ENCODE peak calls at places on chromosome 9, in eight cellular contexts. One of them, this sample, is unnamed.

GRCh38 chr9:18675345-18675744 is 201.4 kb downstream of the ADAMTSL1 start:
- DNase-seq in cerebellum: no peak
- DNase-seq in T-helper 2 cell: no peak
- DNase-seq in stimulated activated CD4-positive, alpha-beta T cell treated with anti-CD3 and anti-CD28 coated beads, Interleukin-15, amount 100 ng/mL, for 24 hours: no peak
- DNase-seq in CD4-positive, alpha-beta T cell: no peak
- DNase-seq in NCI-H510A: no peak
- DNase-seq in activated CD4-positive, alpha-beta T cell treated with anti-CD3 and anti-CD28 coated beads for 4 hours: no peak
- DNase-seq in GM06990: no peak
- DNase-seq in this sample: no peak

GRCh38 chr9:105994970-105995369 is 300.6 kb downstream of the TMEM38B start:
- DNase-seq in cerebellum: no peak
- DNase-seq in T-helper 2 cell: no peak
- DNase-seq in stimulated activated CD4-positive, alpha-beta T cell treated with anti-CD3 and anti-CD28 coated beads, Interleukin-15, amount 100 ng/mL, for 24 hours: no peak
- DNase-seq in CD4-positive, alpha-beta T cell: no peak
- DNase-seq in NCI-H510A: peak; percentile 6
- DNase-seq in activated CD4-positive, alpha-beta T cell treated with anti-CD3 and anti-CD28 coated beads for 4 hours: no peak
- DNase-seq in GM06990: no peak
- DNase-seq in this sample: peak; percentile 40

GRCh38 chr9:20197976-20198685 is 409.3 kb upstream of the SLC24A2 start:
- DNase-seq in cerebellum: no peak
- DNase-seq in T-helper 2 cell: no peak
- DNase-seq in stimulated activated CD4-positive, alpha-beta T cell treated with anti-CD3 and anti-CD28 coated beads, Interleukin-15, amount 100 ng/mL, for 24 hours: no peak
- DNase-seq in CD4-positive, alpha-beta T cell: no peak
- DNase-seq in NCI-H510A: no peak
- DNase-seq in activated CD4-positive, alpha-beta T cell treated with anti-CD3 and anti-CD28 coated beads for 4 hours: no peak
- DNase-seq in GM06990: no peak
- DNase-seq in this sample: no peak

GRCh38 chr9:88533951-88534455 is 975 bp upstream of the NXNL2 start:
- DNase-seq in cerebellum: no peak
- DNase-seq in T-helper 2 cell: no peak
- DNase-seq in stimulated activated CD4-positive, alpha-beta T cell treated with anti-CD3 and anti-CD28 coated beads, Interleukin-15, amount 100 ng/mL, for 24 hours: no peak
- DNase-seq in CD4-positive, alpha-beta T cell: no peak
- DNase-seq in NCI-H510A: no peak
- DNase-seq in activated CD4-positive, alpha-beta T cell treated with anti-CD3 and anti-CD28 coated beads for 4 hours: peak; percentile 3
- DNase-seq in GM06990: no peak
- DNase-seq in this sample: peak; percentile 56

GRCh38 chr9:75504721-75505120 is 385.8 kb upstream of the PCSK5 start:
- DNase-seq in cerebellum: no peak
- DNase-seq in T-helper 2 cell: no peak
- DNase-seq in stimulated activated CD4-positive, alpha-beta T cell treated with anti-CD3 and anti-CD28 coated beads, Interleukin-15, amount 100 ng/mL, for 24 hours: no peak
- DNase-seq in CD4-positive, alpha-beta T cell: no peak
- DNase-seq in NCI-H510A: no peak
- DNase-seq in activated CD4-positive, alpha-beta T cell treated with anti-CD3 and anti-CD28 coated beads for 4 hours: no peak
- DNase-seq in GM06990: no peak
- DNase-seq in this sample: peak; percentile 34

GRCh38 chr9:98034593-98035546 is 21.7 kb upstream of the NANS start:
- DNase-seq in cerebellum: peak; percentile 86
- DNase-seq in T-helper 2 cell: peak; percentile 86
- DNase-seq in stimulated activated CD4-positive, alpha-beta T cell treated with anti-CD3 and anti-CD28 coated beads, Interleukin-15, amount 100 ng/mL, for 24 hours: peak; percentile 94
- DNase-seq in CD4-positive, alpha-beta T cell: peak; percentile 90
- DNase-seq in NCI-H510A: peak; percentile 12
- DNase-seq in activated CD4-positive, alpha-beta T cell treated with anti-CD3 and anti-CD28 coated beads for 4 hours: peak; percentile 89
- DNase-seq in GM06990: peak; percentile 79
- DNase-seq in this sample: peak; percentile 86

GRCh38 chr9:3296536-3296935 is 229.3 kb downstream of the RFX3 start:
- DNase-seq in cerebellum: peak; percentile 23
- DNase-seq in T-helper 2 cell: no peak
- DNase-seq in stimulated activated CD4-positive, alpha-beta T cell treated with anti-CD3 and anti-CD28 coated beads, Interleukin-15, amount 100 ng/mL, for 24 hours: no peak
- DNase-seq in CD4-positive, alpha-beta T cell: no peak
- DNase-seq in NCI-H510A: no peak
- DNase-seq in activated CD4-positive, alpha-beta T cell treated with anti-CD3 and anti-CD28 coated beads for 4 hours: no peak
- DNase-seq in GM06990: no peak
- DNase-seq in this sample: no peak

GRCh38 chr9:131870156-131870555 is 130.3 kb upstream of the RAPGEF1 start:
- DNase-seq in cerebellum: no peak
- DNase-seq in T-helper 2 cell: no peak
- DNase-seq in stimulated activated CD4-positive, alpha-beta T cell treated with anti-CD3 and anti-CD28 coated beads, Interleukin-15, amount 100 ng/mL, for 24 hours: no peak
- DNase-seq in CD4-positive, alpha-beta T cell: no peak
- DNase-seq in NCI-H510A: no peak
- DNase-seq in activated CD4-positive, alpha-beta T cell treated with anti-CD3 and anti-CD28 coated beads for 4 hours: no peak
- DNase-seq in GM06990: no peak
- DNase-seq in this sample: no peak

GRCh38 chr9:8734760-8735159 is 935.2 kb upstream of the DMAC1 start:
- DNase-seq in cerebellum: no peak
- DNase-seq in T-helper 2 cell: no peak
- DNase-seq in stimulated activated CD4-positive, alpha-beta T cell treated with anti-CD3 and anti-CD28 coated beads, Interleukin-15, amount 100 ng/mL, for 24 hours: no peak
- DNase-seq in CD4-positive, alpha-beta T cell: no peak
- DNase-seq in NCI-H510A: no peak
- DNase-seq in activated CD4-positive, alpha-beta T cell treated with anti-CD3 and anti-CD28 coated beads for 4 hours: no peak
- DNase-seq in GM06990: no peak
- DNase-seq in this sample: no peak

GRCh38 chr9:107809859-107810492 is 320.4 kb upstream of the KLF4 start:
- DNase-seq in cerebellum: no peak
- DNase-seq in T-helper 2 cell: no peak
- DNase-seq in stimulated activated CD4-positive, alpha-beta T cell treated with anti-CD3 and anti-CD28 coated beads, Interleukin-15, amount 100 ng/mL, for 24 hours: no peak
- DNase-seq in CD4-positive, alpha-beta T cell: no peak
- DNase-seq in NCI-H510A: no peak
- DNase-seq in activated CD4-positive, alpha-beta T cell treated with anti-CD3 and anti-CD28 coated beads for 4 hours: no peak
- DNase-seq in GM06990: no peak
- DNase-seq in this sample: peak; percentile 39

GRCh38 chr9:138038244-138038671 is 160.7 kb downstream of the CACNA1B start:
- DNase-seq in cerebellum: peak; percentile 26
- DNase-seq in T-helper 2 cell: no peak
- DNase-seq in stimulated activated CD4-positive, alpha-beta T cell treated with anti-CD3 and anti-CD28 coated beads, Interleukin-15, amount 100 ng/mL, for 24 hours: no peak
- DNase-seq in CD4-positive, alpha-beta T cell: no peak
- DNase-seq in NCI-H510A: no peak
- DNase-seq in activated CD4-positive, alpha-beta T cell treated with anti-CD3 and anti-CD28 coated beads for 4 hours: no peak
- DNase-seq in GM06990: no peak
- DNase-seq in this sample: no peak

GRCh38 chr9:12538842-12539584 is 154.2 kb upstream of the TYRP1 start:
- DNase-seq in cerebellum: no peak
- DNase-seq in T-helper 2 cell: no peak
- DNase-seq in stimulated activated CD4-positive, alpha-beta T cell treated with anti-CD3 and anti-CD28 coated beads, Interleukin-15, amount 100 ng/mL, for 24 hours: no peak
- DNase-seq in CD4-positive, alpha-beta T cell: no peak
- DNase-seq in NCI-H510A: no peak
- DNase-seq in activated CD4-positive, alpha-beta T cell treated with anti-CD3 and anti-CD28 coated beads for 4 hours: no peak
- DNase-seq in GM06990: no peak
- DNase-seq in this sample: no peak

GRCh38 chr9:86974421-86974820 is 27.1 kb upstream of the GAS1 start:
- DNase-seq in cerebellum: no peak
- DNase-seq in T-helper 2 cell: no peak
- DNase-seq in stimulated activated CD4-positive, alpha-beta T cell treated with anti-CD3 and anti-CD28 coated beads, Interleukin-15, amount 100 ng/mL, for 24 hours: no peak
- DNase-seq in CD4-positive, alpha-beta T cell: no peak
- DNase-seq in NCI-H510A: no peak
- DNase-seq in activated CD4-positive, alpha-beta T cell treated with anti-CD3 and anti-CD28 coated beads for 4 hours: no peak
- DNase-seq in GM06990: no peak
- DNase-seq in this sample: no peak

GRCh38 chr9:79562749-79563386 is 8.9 kb upstream of the TLE4 start:
- DNase-seq in cerebellum: no peak
- DNase-seq in T-helper 2 cell: no peak
- DNase-seq in stimulated activated CD4-positive, alpha-beta T cell treated with anti-CD3 and anti-CD28 coated beads, Interleukin-15, amount 100 ng/mL, for 24 hours: no peak
- DNase-seq in CD4-positive, alpha-beta T cell: no peak
- DNase-seq in NCI-H510A: no peak
- DNase-seq in activated CD4-positive, alpha-beta T cell treated with anti-CD3 and anti-CD28 coated beads for 4 hours: no peak
- DNase-seq in GM06990: no peak
- DNase-seq in this sample: no peak

GRCh38 chr9:133684461-133685361 is 48.5 kb downstream of the DBH start:
- DNase-seq in cerebellum: peak; percentile 39
- DNase-seq in T-helper 2 cell: no peak
- DNase-seq in stimulated activated CD4-positive, alpha-beta T cell treated with anti-CD3 and anti-CD28 coated beads, Interleukin-15, amount 100 ng/mL, for 24 hours: no peak
- DNase-seq in CD4-positive, alpha-beta T cell: no peak
- DNase-seq in NCI-H510A: no peak
- DNase-seq in activated CD4-positive, alpha-beta T cell treated with anti-CD3 and anti-CD28 coated beads for 4 hours: no peak
- DNase-seq in GM06990: no peak
- DNase-seq in this sample: no peak

GRCh38 chr9:128245293-128246151 is 30.3 kb downstream of the GOLGA2 start:
- DNase-seq in cerebellum: no peak
- DNase-seq in T-helper 2 cell: no peak
- DNase-seq in stimulated activated CD4-positive, alpha-beta T cell treated with anti-CD3 and anti-CD28 coated beads, Interleukin-15, amount 100 ng/mL, for 24 hours: no peak
- DNase-seq in CD4-positive, alpha-beta T cell: no peak
- DNase-seq in NCI-H510A: no peak
- DNase-seq in activated CD4-positive, alpha-beta T cell treated with anti-CD3 and anti-CD28 coated beads for 4 hours: no peak
- DNase-seq in GM06990: no peak
- DNase-seq in this sample: no peak

GRCh38 chr9:6931913-6932312 is 174.1 kb downstream of the KDM4C start:
- DNase-seq in cerebellum: no peak
- DNase-seq in T-helper 2 cell: peak; percentile 38
- DNase-seq in stimulated activated CD4-positive, alpha-beta T cell treated with anti-CD3 and anti-CD28 coated beads, Interleukin-15, amount 100 ng/mL, for 24 hours: peak; percentile 55
- DNase-seq in CD4-positive, alpha-beta T cell: peak; percentile 4
- DNase-seq in NCI-H510A: no peak
- DNase-seq in activated CD4-positive, alpha-beta T cell treated with anti-CD3 and anti-CD28 coated beads for 4 hours: peak; percentile 12
- DNase-seq in GM06990: no peak
- DNase-seq in this sample: peak; percentile 85

GRCh38 chr9:126625329-126626116 is 11.8 kb downstream of the LMX1B start:
- DNase-seq in cerebellum: no peak
- DNase-seq in T-helper 2 cell: peak; percentile 22
- DNase-seq in stimulated activated CD4-positive, alpha-beta T cell treated with anti-CD3 and anti-CD28 coated beads, Interleukin-15, amount 100 ng/mL, for 24 hours: no peak
- DNase-seq in CD4-positive, alpha-beta T cell: no peak
- DNase-seq in NCI-H510A: no peak
- DNase-seq in activated CD4-positive, alpha-beta T cell treated with anti-CD3 and anti-CD28 coated beads for 4 hours: no peak
- DNase-seq in GM06990: peak; percentile 22
- DNase-seq in this sample: no peak

GRCh38 chr9:89677696-89678393 is 73.0 kb downstream of the GADD45G start:
- DNase-seq in cerebellum: no peak
- DNase-seq in T-helper 2 cell: no peak
- DNase-seq in stimulated activated CD4-positive, alpha-beta T cell treated with anti-CD3 and anti-CD28 coated beads, Interleukin-15, amount 100 ng/mL, for 24 hours: no peak
- DNase-seq in CD4-positive, alpha-beta T cell: no peak
- DNase-seq in NCI-H510A: no peak
- DNase-seq in activated CD4-positive, alpha-beta T cell treated with anti-CD3 and anti-CD28 coated beads for 4 hours: no peak
- DNase-seq in GM06990: no peak
- DNase-seq in this sample: no peak

GRCh38 chr9:84773023-84773422 is 103.5 kb downstream of the NTRK2 start:
- DNase-seq in cerebellum: no peak
- DNase-seq in T-helper 2 cell: no peak
- DNase-seq in stimulated activated CD4-positive, alpha-beta T cell treated with anti-CD3 and anti-CD28 coated beads, Interleukin-15, amount 100 ng/mL, for 24 hours: no peak
- DNase-seq in CD4-positive, alpha-beta T cell: no peak
- DNase-seq in NCI-H510A: no peak
- DNase-seq in activated CD4-positive, alpha-beta T cell treated with anti-CD3 and anti-CD28 coated beads for 4 hours: no peak
- DNase-seq in GM06990: no peak
- DNase-seq in this sample: no peak

GRCh38 chr9:6171667-6172066 is 43.9 kb upstream of the IL33 start:
- DNase-seq in cerebellum: no peak
- DNase-seq in T-helper 2 cell: no peak
- DNase-seq in stimulated activated CD4-positive, alpha-beta T cell treated with anti-CD3 and anti-CD28 coated beads, Interleukin-15, amount 100 ng/mL, for 24 hours: no peak
- DNase-seq in CD4-positive, alpha-beta T cell: no peak
- DNase-seq in NCI-H510A: no peak
- DNase-seq in activated CD4-positive, alpha-beta T cell treated with anti-CD3 and anti-CD28 coated beads for 4 hours: no peak
- DNase-seq in GM06990: no peak
- DNase-seq in this sample: no peak

GRCh38 chr9:125908138-125908537 is 161.0 kb downstream of the PBX3 start:
- DNase-seq in cerebellum: no peak
- DNase-seq in T-helper 2 cell: no peak
- DNase-seq in stimulated activated CD4-positive, alpha-beta T cell treated with anti-CD3 and anti-CD28 coated beads, Interleukin-15, amount 100 ng/mL, for 24 hours: no peak
- DNase-seq in CD4-positive, alpha-beta T cell: no peak
- DNase-seq in NCI-H510A: no peak
- DNase-seq in activated CD4-positive, alpha-beta T cell treated with anti-CD3 and anti-CD28 coated beads for 4 hours: no peak
- DNase-seq in GM06990: no peak
- DNase-seq in this sample: no peak

GRCh38 chr9:133505901-133506652 is 18.7 kb downstream of the MYMK start:
- DNase-seq in cerebellum: no peak
- DNase-seq in T-helper 2 cell: no peak
- DNase-seq in stimulated activated CD4-positive, alpha-beta T cell treated with anti-CD3 and anti-CD28 coated beads, Interleukin-15, amount 100 ng/mL, for 24 hours: no peak
- DNase-seq in CD4-positive, alpha-beta T cell: no peak
- DNase-seq in NCI-H510A: no peak
- DNase-seq in activated CD4-positive, alpha-beta T cell treated with anti-CD3 and anti-CD28 coated beads for 4 hours: no peak
- DNase-seq in GM06990: no peak
- DNase-seq in this sample: no peak

GRCh38 chr9:96391021-96391765 is 7.7 kb upstream of the SLC35D2 start:
- DNase-seq in cerebellum: no peak
- DNase-seq in T-helper 2 cell: peak; percentile 17
- DNase-seq in stimulated activated CD4-positive, alpha-beta T cell treated with anti-CD3 and anti-CD28 coated beads, Interleukin-15, amount 100 ng/mL, for 24 hours: no peak
- DNase-seq in CD4-positive, alpha-beta T cell: no peak
- DNase-seq in NCI-H510A: no peak
- DNase-seq in activated CD4-positive, alpha-beta T cell treated with anti-CD3 and anti-CD28 coated beads for 4 hours: no peak
- DNase-seq in GM06990: no peak
- DNase-seq in this sample: no peak

GRCh38 chr9:126650830-126651341 is 37.2 kb downstream of the LMX1B start:
- DNase-seq in cerebellum: no peak
- DNase-seq in T-helper 2 cell: no peak
- DNase-seq in stimulated activated CD4-positive, alpha-beta T cell treated with anti-CD3 and anti-CD28 coated beads, Interleukin-15, amount 100 ng/mL, for 24 hours: no peak
- DNase-seq in CD4-positive, alpha-beta T cell: no peak
- DNase-seq in NCI-H510A: no peak
- DNase-seq in activated CD4-positive, alpha-beta T cell treated with anti-CD3 and anti-CD28 coated beads for 4 hours: no peak
- DNase-seq in GM06990: no peak
- DNase-seq in this sample: no peak

GRCh38 chr9:110125207-110125751 is 82.7 kb downstream of the C9orf152 start:
- DNase-seq in cerebellum: peak; percentile 8
- DNase-seq in T-helper 2 cell: no peak
- DNase-seq in stimulated activated CD4-positive, alpha-beta T cell treated with anti-CD3 and anti-CD28 coated beads, Interleukin-15, amount 100 ng/mL, for 24 hours: no peak
- DNase-seq in CD4-positive, alpha-beta T cell: no peak
- DNase-seq in NCI-H510A: no peak
- DNase-seq in activated CD4-positive, alpha-beta T cell treated with anti-CD3 and anti-CD28 coated beads for 4 hours: no peak
- DNase-seq in GM06990: no peak
- DNase-seq in this sample: peak; percentile 81

This sample was measured in MCF 10A.